ENCODE peak calls at places on chromosomes 5 and 9, in six cellular contexts. U is AG08396, X is COLO829, O is AG10803, S is progenitor cell of endocrine pancreas, Y is NCI-H524. F is an unnamed sample.

GRCh38 chr5:177233206-177233605 is 70.3 kb downstream of the RAB24 start:
- DNase-seq in U (no peak), X (no peak), O (peak; percentile 80), S (no peak), Y (no peak), F (no peak)

GRCh38 chr9:95729066-95729465 is 146.4 kb upstream of the ERCC6L2 start:
- DNase-seq in U (no peak), X (no peak), O (no peak), S (no peak), Y (no peak), F (no peak)

GRCh38 chr9:2053883-2054845 is 39.0 kb downstream of the SMARCA2 start:
- DNase-seq in U (peak; percentile 38), X (no peak), O (peak; percentile 85), S (no peak), Y (no peak), F (no peak)

GRCh38 chr9:21848615-21849014 is 46.2 kb downstream of the MTAP start:
- DNase-seq in U (no peak), X (no peak), O (no peak), S (no peak), Y (no peak), F (no peak)

GRCh38 chr9:94002316-94003140 is 47.4 kb upstream of the BARX1 start:
- DNase-seq in U (peak; percentile 16), X (peak; percentile 70), O (peak; percentile 36), S (peak; percentile 30), Y (peak; percentile 78), F (no peak)

GRCh38 chr9:12813960-12814876 is 39.4 kb downstream of the LURAP1L start:
- DNase-seq in U (peak; percentile 78), X (peak; percentile 82), O (peak; percentile 99), S (no peak), Y (peak; percentile 32), F (peak; percentile 58)

GRCh38 chr9:92795000-92795399 is 30.4 kb upstream of the BICD2 start:
- DNase-seq in U (no peak), X (no peak), O (no peak), S (no peak), Y (no peak), F (no peak)

GRCh38 chr5:118069452-118069851 is 918.9 kb downstream of the DTWD2 start:
- DNase-seq in U (no peak), X (no peak), O (no peak), S (no peak), Y (peak; percentile 9), F (no peak)

GRCh38 chr5:115774684-115775083 is 41.8 kb downstream of the CDO1 start:
- DNase-seq in U (no peak), X (no peak), O (no peak), S (no peak), Y (peak; percentile 96), F (no peak)

GRCh38 chr5:115758356-115758755 is 58.1 kb downstream of the CDO1 start:
- DNase-seq in U (no peak), X (no peak), O (no peak), S (no peak), Y (no peak), F (no peak)

GRCh38 chr9:15211160-15211993 is 95.6 kb downstream of the TTC39B start:
- DNase-seq in U (peak; percentile 63), X (peak; percentile 35), O (peak; percentile 79), S (peak; percentile 58), Y (peak; percentile 70), F (no peak)

GRCh38 chr9:27367175-27367798 is 70.3 kb upstream of the EQTN start:
- DNase-seq in U (no peak), X (no peak), O (no peak), S (no peak), Y (no peak), F (no peak)

GRCh38 chr5:170109059-170110031 is 3.6 kb downstream of the FOXI1 start:
- DNase-seq in U (no peak), X (no peak), O (no peak), S (no peak), Y (no peak), F (no peak)

GRCh38 chr9:110623462-110624025 is 44.0 kb upstream of the SVEP1 start:
- DNase-seq in U (peak; percentile 14), X (peak; percentile 70), O (peak; percentile 60), S (peak; percentile 33), Y (peak; percentile 76), F (no peak)

GRCh38 chr9:118609355-118610044 is 759.7 kb downstream of the BRINP1 start:
- DNase-seq in U (no peak), X (no peak), O (peak; percentile 90), S (no peak), Y (no peak), F (no peak)

GRCh38 chr5:55600536-55601208 is 65.9 kb upstream of the PLPP1 start:
- DNase-seq in U (no peak), X (no peak), O (peak; percentile 79), S (no peak), Y (no peak), F (no peak)

F was measured in kidney.